ENCODE peak calls at places on chromosomes 3 and 15, in five cellular contexts. M is breast epithelium, T is A673, O is astrocyte, Z is pancreas. Y is an unnamed sample.

GRCh38 chr3:42702982-42703694 is 540 bp upstream of the HHATL start:
- DNase-seq in M (no peak), T (no peak), O (no peak), Z (no peak), Y (no peak)

GRCh38 chr3:50651875-50652529 is 22.7 kb upstream of the DOCK3 start:
- DNase-seq in M (no peak), T (no peak), O (no peak), Z (no peak), Y (peak; percentile 11)

GRCh38 chr15:88498991-88499390 is 31.5 kb downstream of the MRPS11 start:
- DNase-seq in M (no peak), T (no peak), O (no peak), Z (no peak), Y (no peak)

GRCh38 chr3:152193673-152194267 is 75.0 kb upstream of the MBNL1 start:
- DNase-seq in M (no peak), T (no peak), O (no peak), Z (no peak), Y (no peak)

GRCh38 chr3:73602171-73602570 is 22.6 kb downstream of the PDZRN3 start:
- DNase-seq in M (no peak), T (no peak), O (peak; percentile 92), Z (no peak), Y (no peak)

GRCh38 chr3:65400893-65401292 is 637.8 kb downstream of the MAGI1 start:
- DNase-seq in M (no peak), T (no peak), O (no peak), Z (no peak), Y (no peak)

GRCh38 chr3:71495708-71496472 is 87.6 kb downstream of the FOXP1 start:
- DNase-seq in M (no peak), T (peak; percentile 23), O (peak; percentile 93), Z (no peak), Y (no peak)

GRCh38 chr3:10284496-10284895 is 8.3 kb downstream of the GHRL start:
- DNase-seq in M (no peak), T (no peak), O (no peak), Z (no peak), Y (no peak)

GRCh38 chr3:25137606-25138005 is 290.5 kb upstream of the RARB start:
- DNase-seq in M (no peak), T (no peak), O (no peak), Z (no peak), Y (no peak)

GRCh38 chr15:48380183-48380582 is 49.0 kb downstream of the DUT start:
- DNase-seq in M (no peak), T (no peak), O (no peak), Z (no peak), Y (no peak)

GRCh38 chr15:72375501-72375845 is 341 bp downstream of the HEXA start:
- DNase-seq in M (no peak), T (peak; percentile 4), O (no peak), Z (peak; percentile 67), Y (peak; percentile 92)

GRCh38 chr15:81427176-81427575 is 53.2 kb upstream of the TMC3 start:
- DNase-seq in M (no peak), T (no peak), O (no peak), Z (no peak), Y (no peak)

GRCh38 chr3:124563376-124563775 is 166.9 kb upstream of the UMPS start:
- DNase-seq in M (no peak), T (no peak), O (no peak), Z (no peak), Y (no peak)

GRCh38 chr3:178761461-178761860 is 225.2 kb downstream of the KCNMB2 start:
- DNase-seq in M (no peak), T (no peak), O (no peak), Z (no peak), Y (no peak)

GRCh38 chr3:178768072-178768864 is 232.0 kb downstream of the KCNMB2 start:
- DNase-seq in M (no peak), T (no peak), O (no peak), Z (no peak), Y (no peak)

GRCh38 chr3:178767558-178767957 is 231.3 kb downstream of the KCNMB2 start:
- DNase-seq in M (no peak), T (no peak), O (no peak), Z (no peak), Y (no peak)

GRCh38 chr3:178762382-178762781 is 226.1 kb downstream of the KCNMB2 start:
- DNase-seq in M (no peak), T (no peak), O (no peak), Z (no peak), Y (no peak)

GRCh38 chr3:178765472-178765871 is 229.2 kb downstream of the KCNMB2 start:
- DNase-seq in M (no peak), T (no peak), O (no peak), Z (no peak), Y (no peak)
- TF ChIP-seq CTCF in M (no peak), T (no peak), O (no peak), Z (no peak), Y (no peak)

DNA sequence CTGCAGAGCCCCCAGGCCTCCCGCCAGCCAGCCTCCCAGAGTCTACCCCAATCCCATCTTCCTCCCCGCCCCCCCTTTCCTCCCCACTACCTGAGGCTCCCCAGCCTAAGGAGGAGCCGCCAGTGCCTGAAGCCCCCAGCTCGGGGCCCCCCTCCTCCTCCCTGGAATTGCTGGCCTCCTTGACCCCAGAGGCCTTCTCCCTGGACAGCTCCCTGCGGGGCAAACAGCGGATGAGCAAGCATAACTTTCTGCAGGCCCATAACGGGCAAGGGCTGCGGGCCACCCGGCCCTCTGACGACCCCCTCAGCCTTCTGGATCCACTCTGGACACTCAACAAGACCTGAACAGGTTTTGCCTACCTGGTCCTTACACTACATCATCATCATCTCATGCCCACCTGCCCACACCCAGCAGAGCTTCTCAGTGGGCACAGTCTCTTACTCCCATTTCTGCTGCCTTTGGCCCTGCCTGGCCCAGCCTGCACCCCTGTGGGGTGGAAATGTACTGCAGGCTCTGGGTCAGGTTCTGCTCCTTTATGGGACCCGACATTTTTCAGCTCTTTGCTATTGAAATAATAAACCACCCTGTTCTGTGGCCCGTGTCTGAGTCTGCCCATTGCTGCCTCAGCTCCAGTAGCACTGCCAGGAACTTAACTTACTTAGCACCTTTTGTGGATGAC is 32.2 kb downstream of the PTPN23 start:
- DNase-seq in M (no peak), T (no peak), O (no peak), Z (no peak), Y (no peak)
- H3K27ac ChIP-seq in M (peak overlapping the region; percentile 69), T (no peak overlapping the region), O (no peak overlapping the region), Z (no peak overlapping the region), Y (no peak overlapping the region)

GRCh38 chr3:141618511-141618910 is 119.6 kb upstream of the RNF7 start:
- DNase-seq in M (no peak), T (no peak), O (no peak), Z (no peak), Y (no peak)
- H3K4me1 ChIP-seq in M (no peaks in the 10 kb centered on the region), T (no peaks in the 10 kb centered on the region), O (no peaks in the 10 kb centered on the region), Z (no peaks in the 10 kb centered on the region), Y (no peaks in the 10 kb centered on the region)

GRCh38 chr15:45635191-45635638 is 386 bp downstream of the SQOR start:
- DNase-seq in M (peak; percentile 45), T (peak; percentile 45), O (no peak), Z (peak; percentile 71), Y (peak; percentile 91)
- TF ChIP-seq CTCF in M (peak; percentile 35), T (peak; percentile 69), O (peak; percentile 27), Z (no peak), Y (peak; percentile 53)

DNA sequence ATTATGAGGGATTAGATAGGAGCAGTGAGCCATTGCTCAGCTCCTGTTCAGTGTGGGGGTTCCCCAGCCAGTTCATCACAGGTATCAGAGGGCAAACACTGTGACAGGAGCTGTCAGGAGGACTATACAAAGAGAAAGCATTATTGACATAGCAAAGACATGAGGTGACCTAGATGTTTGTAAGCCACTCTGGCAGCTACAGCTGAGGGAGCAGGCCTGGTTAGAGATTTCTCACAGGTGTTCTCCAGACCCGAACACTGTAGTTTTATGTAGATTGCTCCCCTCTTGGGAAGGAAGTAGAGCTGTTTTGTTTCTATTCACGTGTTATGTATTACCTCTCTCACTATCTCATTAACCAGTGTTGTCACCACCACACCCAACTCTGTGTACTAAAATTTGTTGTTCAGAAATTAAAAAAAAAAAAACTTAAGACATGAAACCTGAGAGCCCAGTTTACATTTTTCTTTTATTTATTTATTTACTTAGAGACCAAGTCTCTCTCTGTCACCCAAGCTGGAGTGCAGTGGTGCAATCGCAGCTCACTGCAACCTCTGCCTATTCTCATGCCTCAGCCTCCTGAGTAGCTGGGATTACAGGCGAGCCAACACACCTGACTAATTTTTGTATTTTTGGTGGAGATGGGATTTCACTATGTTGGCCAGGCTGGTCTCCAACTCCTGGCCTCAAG is 123.7 kb downstream of the RBPMS2 start:
- DNase-seq in M (no peak), T (no peak), O (no peak), Z (no peak), Y (no peak)
- H3K27ac ChIP-seq in M (no peak overlapping the region), T (no peak overlapping the region), O (no peak overlapping the region), Z (no peak overlapping the region), Y (no peak overlapping the region)

Y was measured in kidney.